ENCODE peak calls at places on chromosomes 3 and 15, in seven cellular contexts. C is fibroblast of lung, Y is endodermal cell, S is GM23248, M is neuronal stem cell, D is mammary epithelial cell, N is astrocyte. A is an unnamed sample. For H3K36me3, the result is how much of the 10 kb centered on the place peaks cover.

GRCh38 chr15:95295311-95295710 is 1035.2 kb upstream of the NR2F2 start:
- DNase-seq in S (no peak), N (no peak), C (no peak), D (no peak), Y (no peak), M (no peak), A (no peak)

GRCh38 chr3:6799264-6799915 is 61.5 kb upstream of the GRM7 start:
- DNase-seq in N (no peak), Y (peak), M (peak), S (peak), C (no peak), D (peak), A (peak)

GRCh38 chr15:96200357-96200972 is 130.0 kb upstream of the NR2F2 start:
- DNase-seq in D (no peak), S (no peak), Y (no peak), N (no peak), M (no peak), C (no peak), A (no peak)

GRCh38 chr3:155019576-155019975 is 60.5 kb upstream of the MME start:
- DNase-seq in C (peak), M (no peak), D (no peak), N (no peak), S (peak), Y (no peak), A (peak)

GRCh38 chr3:157830865-157831264 is 275.4 kb downstream of the SHOX2 start:
- DNase-seq in N (no peak), C (no peak), M (peak), D (no peak), S (no peak), Y (peak), A (no peak)

GRCh38 chr15:99014803-99015676 is 7.4 kb upstream of the PGPEP1L start:
- DNase-seq in M (peak), Y (peak), N (peak), C (peak), D (peak), S (peak), A (peak)

GRCh38 chr3:127640031-127640355 is 11.0 kb downstream of the PODXL2 start:
- DNase-seq in N (no peak), Y (no peak), D (no peak), M (no peak), S (no peak), C (no peak), A (no peak)

GRCh38 chr15:67606742-67607141 is 64.2 kb downstream of the MAP2K5 start:
- DNase-seq in S (no peak), D (no peak), N (no peak), C (no peak), M (no peak), Y (no peak), A (no peak)

GRCh38 chr3:147392083-147392916 is 14.0 kb downstream of the ZIC4 start:
- DNase-seq in N (no peak), C (no peak), M (peak), S (peak), Y (peak), D (no peak), A (peak)

GRCh38 chr3:108588616-108589015 is 622 bp downstream of the CIP2A start:
- DNase-seq in Y (no peak), M (no peak), D (no peak), C (peak), S (peak), N (no peak), A (peak)

GRCh38 chr3:10309736-10310135 is 11.2 kb downstream of the SEC13 start:
- DNase-seq in N (no peak), M (no peak), D (no peak), S (no peak), Y (no peak), C (no peak), A (peak)

GRCh38 chr3:10308678-10309077 is 12.2 kb downstream of the SEC13 start:
- DNase-seq in S (no peak), D (no peak), M (no peak), C (no peak), N (no peak), Y (no peak), A (no peak)

GRCh38 chr3:10311710-10312109 is 9.2 kb downstream of the SEC13 start:
- DNase-seq in M (no peak), D (no peak), S (no peak), C (no peak), N (no peak), Y (no peak), A (no peak)

GRCh38 chr3:10312391-10312790 is 8.5 kb downstream of the SEC13 start:
- DNase-seq in Y (no peak), M (no peak), S (no peak), D (no peak), C (no peak), N (no peak), A (no peak)

GRCh38 chr3:10310578-10310977 is 10.3 kb downstream of the SEC13 start:
- DNase-seq in C (peak), Y (no peak), D (no peak), S (peak), N (peak), M (no peak), A (peak)
- H3K36me3 ChIP-seq in C (under half), Y (half or more), D (under half), S (half or more), N (half or more), M (half or more), A (half or more)

GRCh38 chr15:69226028-69226355 is 65.6 kb downstream of the GLCE start:
- DNase-seq in C (no peak), S (no peak), M (no peak), D (no peak), N (no peak), Y (no peak), A (no peak)
- H3K9ac ChIP-seq in C (no peak), S (no peak), M (no peak), D (no peak), N (no peak), Y (no peak), A (peak)

GRCh38 chr15:90950676-90951075 is 4.0 kb upstream of the RCCD1 start:
- DNase-seq in D (no peak), Y (no peak), M (no peak), C (no peak), N (no peak), S (no peak), A (no peak)
- H3K36me3 ChIP-seq in D (under half), Y (half or more), M (half or more), C (under half), N (under half), S (under half), A (half or more)

GRCh38 chr3:183564046-183564445 is 8.5 kb upstream of the KLHL6 start:
- DNase-seq in N (no peak), C (no peak), Y (no peak), S (no peak), M (no peak), D (no peak), A (no peak)
- H3K9ac ChIP-seq in N (no peak), C (no peak), Y (no peak), S (no peak), M (no peak), D (no peak), A (no peak)

A was measured in adipocyte.